ENCODE peak calls at places on chromosomes 3 and 15, in eight cellular contexts. Q is effector CD4-positive, alpha-beta T cell; L is EL; S is colonic mucosa; P is erythroblast; V is testis; N is globus pallidus; Y is RCC 7860. W is an unnamed sample.

GRCh38 chr3:118501152-118501551 is 533.5 kb downstream of the IGSF11 start:
- DNase-seq in Q (no peak), L (peak), S (peak), P (peak), V (peak), N (peak), Y (no peak), W (no peak)

GRCh38 chr3:50254577-50255250 is 14.2 kb upstream of the SEMA3B start:
- DNase-seq in Q (no peak), L (peak), S (no peak), P (no peak), V (peak), N (no peak), Y (no peak), W (no peak)

GRCh38 chr3:2856793-2857135 is 253.4 kb downstream of the IL5RA start:
- DNase-seq in Q (no peak), L (no peak), S (no peak), P (no peak), V (no peak), N (no peak), Y (no peak), W (no peak)

GRCh38 chr3:178778579-178778978 is 242.3 kb downstream of the KCNMB2 start:
- DNase-seq in Q (no peak), L (no peak), S (no peak), P (no peak), V (no peak), N (no peak), Y (no peak), W (no peak)

GRCh38 chr3:103495186-103495585 is 1060.4 kb downstream of the ZPLD1 start:
- DNase-seq in Q (no peak), L (no peak), S (no peak), P (no peak), V (no peak), N (no peak), Y (no peak), W (no peak)

GRCh38 chr15:59371458-59372351 is 966 bp downstream of the MYO1E start:
- DNase-seq in Q (no peak), L (peak), S (peak), P (no peak), V (peak), N (peak), Y (no peak), W (peak)

GRCh38 chr3:150384517-150385212 is 23.4 kb upstream of the TSC22D2 start:
- DNase-seq in Q (peak), L (no peak), S (no peak), P (peak), V (peak), N (peak), Y (peak), W (no peak)

GRCh38 chr15:99507732-99508571 is 57.8 kb upstream of the MEF2A start:
- DNase-seq in Q (no peak), L (no peak), S (no peak), P (no peak), V (peak), N (peak), Y (no peak), W (peak)

GRCh38 chr15:39745415-39745814 is 37.2 kb downstream of the FSIP1 start:
- DNase-seq in Q (no peak), L (no peak), S (peak), P (no peak), V (no peak), N (no peak), Y (no peak), W (no peak)

GRCh38 chr15:80426316-80426715 is 22.1 kb downstream of the ARNT2 start:
- DNase-seq in Q (no peak), L (no peak), S (no peak), P (no peak), V (no peak), N (peak), Y (no peak), W (no peak)

GRCh38 chr3:17632401-17633100 is 109.9 kb downstream of the TBC1D5 start:
- DNase-seq in Q (no peak), L (peak), S (no peak), P (peak), V (peak), N (no peak), Y (peak), W (peak)

GRCh38 chr15:68818088-68818670 is 2.5 kb downstream of the ANP32A start:
- DNase-seq in Q (peak), L (peak), S (peak), P (peak), V (peak), N (peak), Y (peak), W (peak)

GRCh38 chr3:196458063-196458462 is 25.8 kb upstream of the UBXN7 start:
- DNase-seq in Q (no peak), L (no peak), S (no peak), P (no peak), V (no peak), N (no peak), Y (no peak), W (no peak)

GRCh38 chr3:57701781-57702180 is 8.9 kb upstream of the DENND6A start:
- DNase-seq in Q (no peak), L (no peak), S (no peak), P (no peak), V (no peak), N (no peak), Y (no peak), W (no peak)

GRCh38 chr15:61041886-61042285 is 187.2 kb downstream of the RORA start:
- DNase-seq in Q (no peak), L (no peak), S (no peak), P (no peak), V (no peak), N (no peak), Y (no peak), W (no peak)

GRCh38 chr3:33146791-33147445 is 33.1 kb downstream of the CRTAP start:
- DNase-seq in Q (no peak), L (peak), S (no peak), P (no peak), V (no peak), N (peak), Y (no peak), W (peak)

GRCh38 chr15:51203797-51204196 is 109.1 kb upstream of the TNFAIP8L3 start:
- DNase-seq in Q (no peak), L (peak), S (no peak), P (no peak), V (no peak), N (no peak), Y (no peak), W (no peak)

GRCh38 chr3:128322030-128323022 is 144.4 kb downstream of the DNAJB8 start:
- DNase-seq in Q (peak), L (peak), S (peak), P (peak), V (peak), N (peak), Y (no peak), W (no peak)

W was measured in myocyte.